ENCODE peak calls at places on chromosomes 2 and 18, in four cellular contexts. L is D721Med; C is activated T-cell treated with anti-CD3 and anti-CD28 coated beads, Interleukin-2, amount 50 U/mL, for 72 hours; V is hippocampal formation. J is an unnamed sample.

GRCh38 chr2:201132518-201132917 is 16.6 kb downstream of the CFLAR start:
- DNase-seq in L (no peak), C (no peak), V (no peak), J (no peak)

GRCh38 chr18:13390711-13391110 is 172.2 kb downstream of the LDLRAD4 start:
- DNase-seq in L (no peak), C (no peak), V (no peak), J (no peak)

GRCh38 chr2:134142903-134143302 is 111.0 kb upstream of the MGAT5 start:
- DNase-seq in L (no peak), C (no peak), V (no peak), J (no peak)

GRCh38 chr2:120930861-120931260 is 195.2 kb downstream of the GLI2 start:
- DNase-seq in L (no peak), C (no peak), V (no peak), J (no peak)

GRCh38 chr2:89842180-89842908 is 1150.9 kb downstream of the RPIA start:
- DNase-seq in L (no peak), C (no peak), V (no peak), J (no peak)

GRCh38 chr18:61851940-61852451 is 40.8 kb downstream of the RNF152 start:
- DNase-seq in L (no peak), C (no peak), V (no peak), J (no peak)

GRCh38 chr18:56200381-56200831 is 438.0 kb downstream of the TXNL1 start:
- DNase-seq in L (no peak), C (no peak), V (no peak), J (no peak)

GRCh38 chr2:3598912-3599854 is 4.3 kb downstream of the COLEC11 start:
- DNase-seq in L (no peak), C (no peak), V (no peak), J (no peak)

GRCh38 chr2:36781907-36782635 is 85.6 kb downstream of the VIT start:
- DNase-seq in L (no peak), C (no peak), V (no peak), J (no peak)

GRCh38 chr2:159002465-159003130 is 34.2 kb downstream of the TANC1 start:
- DNase-seq in L (no peak), C (no peak), V (no peak), J (no peak)

GRCh38 chr2:209334188-209335017 is 89.4 kb upstream of the MAP2 start:
- DNase-seq in L (no peak), C (peak; percentile 30), V (peak; percentile 25), J (peak; percentile 61)

GRCh38 chr2:36399050-36399449 is 43.5 kb downstream of the CRIM1 start:
- DNase-seq in L (no peak), C (no peak), V (no peak), J (no peak)

GRCh38 chr2:216308532-216308931 is 63.8 kb downstream of the MARCHF4 start:
- DNase-seq in L (no peak), C (no peak), V (no peak), J (no peak)

GRCh38 chr2:162226836-162227235 is 16.4 kb downstream of the FAP start:
- DNase-seq in L (no peak), C (no peak), V (no peak), J (no peak)

GRCh38 chr2:229270551-229271410 is at the start of gene PID1:
- DNase-seq in L (no peak), C (no peak), V (no peak), J (peak; percentile 11)

GRCh38 chr18:40904295-40904694 is 1050.7 kb upstream of the PIK3C3 start:
- DNase-seq in L (no peak), C (no peak), V (no peak), J (no peak)

GRCh38 chr2:177282787-177283533 is 18.4 kb upstream of the NFE2L2 start:
- DNase-seq in L (no peak), C (no peak), V (no peak), J (no peak)

GRCh38 chr2:106996136-106996769 is 110.3 kb upstream of the ST6GAL2 start:
- DNase-seq in L (no peak), C (no peak), V (no peak), J (no peak)

GRCh38 chr2:96102596-96103387 is 13.6 kb downstream of the ADRA2B start:
- DNase-seq in L (peak; percentile 2), C (no peak), V (no peak), J (peak; percentile 1)

GRCh38 chr2:46196871-46197462 is 100.2 kb upstream of the EPAS1 start:
- DNase-seq in L (no peak), C (no peak), V (no peak), J (no peak)

GRCh38 chr2:8534729-8535397 is 147.0 kb upstream of the ID2 start:
- DNase-seq in L (no peak), C (no peak), V (peak; percentile 57), J (peak; percentile 64)

GRCh38 chr2:189421644-189422043 is 19.6 kb upstream of the WDR75 start:
- DNase-seq in L (no peak), C (no peak), V (no peak), J (peak; percentile 8)

GRCh38 chr2:240234503-240234951 is 94.1 kb upstream of the OTOS start:
- DNase-seq in L (no peak), C (no peak), V (no peak), J (no peak)

GRCh38 chr2:15553519-15553918 is 7.6 kb downstream of the NBAS start:
- DNase-seq in L (no peak), C (no peak), V (no peak), J (no peak)

GRCh38 chr2:25063876-25064660 is 22.2 kb downstream of the EFR3B start:
- DNase-seq in L (no peak), C (no peak), V (peak; percentile 37), J (no peak)

GRCh38 chr2:134845719-134846118 is 7.3 kb downstream of the ACMSD start:
- DNase-seq in L (no peak), C (no peak), V (no peak), J (no peak)

GRCh38 chr2:60963176-60963575 is 54.3 kb upstream of the PEX13 start:
- DNase-seq in L (no peak), C (no peak), V (no peak), J (no peak)

GRCh38 chr2:188978291-188979081 is 4.3 kb downstream of the COL3A1 start:
- DNase-seq in L (no peak), C (peak; percentile 1), V (no peak), J (peak; percentile 23)

GRCh38 chr18:13524824-13525223 is 201.5 kb downstream of the FAM210A start:
- DNase-seq in L (no peak), C (no peak), V (no peak), J (no peak)

GRCh38 chr2:234290671-234291070 is 206.2 kb downstream of the ARL4C start:
- DNase-seq in L (no peak), C (peak; percentile 91), V (no peak), J (peak; percentile 12)